ENCODE peak calls at places on chromosomes 3 and 15, in nine cellular contexts. One of them, this sample, is unnamed.

GRCh38 chr15:85899927-85900326 is 105.2 kb upstream of the KLHL25 start:
- ATAC-seq in pancreas: no peak
- ATAC-seq in right cardiac atrium: no peak
- ATAC-seq in left lung: no peak
- ATAC-seq in Right ventricle myocardium superior: no peak
- ATAC-seq in right lobe of liver: no peak
- ATAC-seq in activated CD4-positive, alpha-beta T cell treated with anti-CD3 and anti-CD28 coated beads for 36 hours: no peak
- ATAC-seq in Right ventricle myocardium inferior: no peak
- ATAC-seq in stimulated activated naive CD8-positive, alpha-beta T cell treated with anti-CD3 and anti-CD28 coated beads, Interleukin-15, Interleukin-2, amounts not matched to agents 100 U/mL and 50 U/mL, for 24 hours: no peak
- ATAC-seq in this sample: no peak

GRCh38 chr3:184011230-184011876 is 6.3 kb downstream of the ABCC5 start:
- ATAC-seq in pancreas: no peak
- ATAC-seq in right cardiac atrium: no peak
- ATAC-seq in left lung: no peak
- ATAC-seq in Right ventricle myocardium superior: no peak
- ATAC-seq in right lobe of liver: no peak
- ATAC-seq in activated CD4-positive, alpha-beta T cell treated with anti-CD3 and anti-CD28 coated beads for 36 hours: no peak
- ATAC-seq in Right ventricle myocardium inferior: no peak
- ATAC-seq in stimulated activated naive CD8-positive, alpha-beta T cell treated with anti-CD3 and anti-CD28 coated beads, Interleukin-15, Interleukin-2, amounts not matched to agents 100 U/mL and 50 U/mL, for 24 hours: no peak
- ATAC-seq in this sample: no peak

GRCh38 chr3:142213298-142213697 is 12.1 kb downstream of the GK5 start:
- ATAC-seq in pancreas: no peak
- ATAC-seq in right cardiac atrium: peak; percentile 75
- ATAC-seq in left lung: peak; percentile 82
- ATAC-seq in Right ventricle myocardium superior: peak; percentile 64
- ATAC-seq in right lobe of liver: peak; percentile 97
- ATAC-seq in activated CD4-positive, alpha-beta T cell treated with anti-CD3 and anti-CD28 coated beads for 36 hours: no peak
- ATAC-seq in Right ventricle myocardium inferior: peak; percentile 67
- ATAC-seq in stimulated activated naive CD8-positive, alpha-beta T cell treated with anti-CD3 and anti-CD28 coated beads, Interleukin-15, Interleukin-2, amounts not matched to agents 100 U/mL and 50 U/mL, for 24 hours: no peak
- ATAC-seq in this sample: no peak

GRCh38 chr3:48674505-48674904 is 11.2 kb downstream of the NCKIPSD start:
- ATAC-seq in pancreas: no peak
- ATAC-seq in right cardiac atrium: no peak
- ATAC-seq in left lung: no peak
- ATAC-seq in Right ventricle myocardium superior: no peak
- ATAC-seq in right lobe of liver: no peak
- ATAC-seq in activated CD4-positive, alpha-beta T cell treated with anti-CD3 and anti-CD28 coated beads for 36 hours: no peak
- ATAC-seq in Right ventricle myocardium inferior: no peak
- ATAC-seq in stimulated activated naive CD8-positive, alpha-beta T cell treated with anti-CD3 and anti-CD28 coated beads, Interleukin-15, Interleukin-2, amounts not matched to agents 100 U/mL and 50 U/mL, for 24 hours: no peak
- ATAC-seq in this sample: no peak

GRCh38 chr3:63877737-63878393 is 14.2 kb downstream of the ATXN7 start:
- ATAC-seq in pancreas: no peak
- ATAC-seq in right cardiac atrium: no peak
- ATAC-seq in left lung: no peak
- ATAC-seq in Right ventricle myocardium superior: no peak
- ATAC-seq in right lobe of liver: no peak
- ATAC-seq in activated CD4-positive, alpha-beta T cell treated with anti-CD3 and anti-CD28 coated beads for 36 hours: peak; percentile 30
- ATAC-seq in Right ventricle myocardium inferior: no peak
- ATAC-seq in stimulated activated naive CD8-positive, alpha-beta T cell treated with anti-CD3 and anti-CD28 coated beads, Interleukin-15, Interleukin-2, amounts not matched to agents 100 U/mL and 50 U/mL, for 24 hours: no peak
- ATAC-seq in this sample: no peak

GRCh38 chr3:194971965-194972364 is 286.3 kb downstream of the FAM43A start:
- ATAC-seq in pancreas: no peak
- ATAC-seq in right cardiac atrium: no peak
- ATAC-seq in left lung: no peak
- ATAC-seq in Right ventricle myocardium superior: no peak
- ATAC-seq in right lobe of liver: no peak
- ATAC-seq in activated CD4-positive, alpha-beta T cell treated with anti-CD3 and anti-CD28 coated beads for 36 hours: no peak
- ATAC-seq in Right ventricle myocardium inferior: no peak
- ATAC-seq in stimulated activated naive CD8-positive, alpha-beta T cell treated with anti-CD3 and anti-CD28 coated beads, Interleukin-15, Interleukin-2, amounts not matched to agents 100 U/mL and 50 U/mL, for 24 hours: no peak
- ATAC-seq in this sample: no peak

GRCh38 chr3:100994809-100995208 is 1.6 kb upstream of the ABI3BP start:
- ATAC-seq in pancreas: no peak
- ATAC-seq in right cardiac atrium: no peak
- ATAC-seq in left lung: no peak
- ATAC-seq in Right ventricle myocardium superior: peak; percentile 23
- ATAC-seq in right lobe of liver: no peak
- ATAC-seq in activated CD4-positive, alpha-beta T cell treated with anti-CD3 and anti-CD28 coated beads for 36 hours: no peak
- ATAC-seq in Right ventricle myocardium inferior: no peak
- ATAC-seq in stimulated activated naive CD8-positive, alpha-beta T cell treated with anti-CD3 and anti-CD28 coated beads, Interleukin-15, Interleukin-2, amounts not matched to agents 100 U/mL and 50 U/mL, for 24 hours: no peak
- ATAC-seq in this sample: no peak

GRCh38 chr3:52197842-52198625 is at the start of gene ALAS1:
- ATAC-seq in pancreas: peak; percentile 91
- ATAC-seq in right cardiac atrium: peak; percentile 88
- ATAC-seq in left lung: peak; percentile 79
- ATAC-seq in Right ventricle myocardium superior: peak; percentile 89
- ATAC-seq in right lobe of liver: peak; percentile 70
- ATAC-seq in activated CD4-positive, alpha-beta T cell treated with anti-CD3 and anti-CD28 coated beads for 36 hours: peak; percentile 95
- ATAC-seq in Right ventricle myocardium inferior: peak; percentile 87
- ATAC-seq in stimulated activated naive CD8-positive, alpha-beta T cell treated with anti-CD3 and anti-CD28 coated beads, Interleukin-15, Interleukin-2, amounts not matched to agents 100 U/mL and 50 U/mL, for 24 hours: peak; percentile 94
- ATAC-seq in this sample: peak; percentile 93

GRCh38 chr15:54227569-54227968 is 249.3 kb downstream of the UNC13C start:
- ATAC-seq in pancreas: no peak
- ATAC-seq in right cardiac atrium: peak; percentile 21
- ATAC-seq in left lung: no peak
- ATAC-seq in Right ventricle myocardium superior: no peak
- ATAC-seq in right lobe of liver: no peak
- ATAC-seq in activated CD4-positive, alpha-beta T cell treated with anti-CD3 and anti-CD28 coated beads for 36 hours: no peak
- ATAC-seq in Right ventricle myocardium inferior: no peak
- ATAC-seq in stimulated activated naive CD8-positive, alpha-beta T cell treated with anti-CD3 and anti-CD28 coated beads, Interleukin-15, Interleukin-2, amounts not matched to agents 100 U/mL and 50 U/mL, for 24 hours: no peak
- ATAC-seq in this sample: no peak

GRCh38 chr3:152323834-152324233 is 55.1 kb downstream of the MBNL1 start:
- ATAC-seq in pancreas: no peak
- ATAC-seq in right cardiac atrium: no peak
- ATAC-seq in left lung: no peak
- ATAC-seq in Right ventricle myocardium superior: no peak
- ATAC-seq in right lobe of liver: peak; percentile 40
- ATAC-seq in activated CD4-positive, alpha-beta T cell treated with anti-CD3 and anti-CD28 coated beads for 36 hours: peak; percentile 78
- ATAC-seq in Right ventricle myocardium inferior: no peak
- ATAC-seq in stimulated activated naive CD8-positive, alpha-beta T cell treated with anti-CD3 and anti-CD28 coated beads, Interleukin-15, Interleukin-2, amounts not matched to agents 100 U/mL and 50 U/mL, for 24 hours: peak; percentile 82
- ATAC-seq in this sample: no peak

GRCh38 chr3:111809196-111809595 is 49.9 kb upstream of the PHLDB2 start:
- ATAC-seq in pancreas: peak; percentile 53
- ATAC-seq in right cardiac atrium: no peak
- ATAC-seq in left lung: peak; percentile 73
- ATAC-seq in Right ventricle myocardium superior: no peak
- ATAC-seq in right lobe of liver: peak; percentile 35
- ATAC-seq in activated CD4-positive, alpha-beta T cell treated with anti-CD3 and anti-CD28 coated beads for 36 hours: no peak
- ATAC-seq in Right ventricle myocardium inferior: no peak
- ATAC-seq in stimulated activated naive CD8-positive, alpha-beta T cell treated with anti-CD3 and anti-CD28 coated beads, Interleukin-15, Interleukin-2, amounts not matched to agents 100 U/mL and 50 U/mL, for 24 hours: no peak
- ATAC-seq in this sample: no peak

GRCh38 chr15:72229947-72230196 is 1.1 kb downstream of the PKM start:
- ATAC-seq in pancreas: peak; percentile 1
- ATAC-seq in right cardiac atrium: no peak
- ATAC-seq in left lung: no peak
- ATAC-seq in Right ventricle myocardium superior: no peak
- ATAC-seq in right lobe of liver: no peak
- ATAC-seq in activated CD4-positive, alpha-beta T cell treated with anti-CD3 and anti-CD28 coated beads for 36 hours: no peak
- ATAC-seq in Right ventricle myocardium inferior: no peak
- ATAC-seq in stimulated activated naive CD8-positive, alpha-beta T cell treated with anti-CD3 and anti-CD28 coated beads, Interleukin-15, Interleukin-2, amounts not matched to agents 100 U/mL and 50 U/mL, for 24 hours: no peak
- ATAC-seq in this sample: no peak

GRCh38 chr3:33355611-33356010 is 78.4 kb downstream of the FBXL2 start:
- ATAC-seq in pancreas: peak; percentile 94
- ATAC-seq in right cardiac atrium: peak; percentile 87
- ATAC-seq in left lung: peak; percentile 83
- ATAC-seq in Right ventricle myocardium superior: peak; percentile 77
- ATAC-seq in right lobe of liver: peak; percentile 37
- ATAC-seq in activated CD4-positive, alpha-beta T cell treated with anti-CD3 and anti-CD28 coated beads for 36 hours: no peak
- ATAC-seq in Right ventricle myocardium inferior: peak; percentile 50
- ATAC-seq in stimulated activated naive CD8-positive, alpha-beta T cell treated with anti-CD3 and anti-CD28 coated beads, Interleukin-15, Interleukin-2, amounts not matched to agents 100 U/mL and 50 U/mL, for 24 hours: no peak
- ATAC-seq in this sample: no peak

GRCh38 chr3:185900228-185900627 is 37.6 kb downstream of the TRA2B start:
- ATAC-seq in pancreas: peak; percentile 78
- ATAC-seq in right cardiac atrium: peak; percentile 66
- ATAC-seq in left lung: peak; percentile 82
- ATAC-seq in Right ventricle myocardium superior: no peak
- ATAC-seq in right lobe of liver: peak; percentile 75
- ATAC-seq in activated CD4-positive, alpha-beta T cell treated with anti-CD3 and anti-CD28 coated beads for 36 hours: no peak
- ATAC-seq in Right ventricle myocardium inferior: no peak
- ATAC-seq in stimulated activated naive CD8-positive, alpha-beta T cell treated with anti-CD3 and anti-CD28 coated beads, Interleukin-15, Interleukin-2, amounts not matched to agents 100 U/mL and 50 U/mL, for 24 hours: peak; percentile 49
- ATAC-seq in this sample: no peak

GRCh38 chr15:62698646-62699045 is 343.9 kb upstream of the TPM1 start:
- ATAC-seq in pancreas: no peak
- ATAC-seq in right cardiac atrium: no peak
- ATAC-seq in left lung: no peak
- ATAC-seq in Right ventricle myocardium superior: peak; percentile 57
- ATAC-seq in right lobe of liver: no peak
- ATAC-seq in activated CD4-positive, alpha-beta T cell treated with anti-CD3 and anti-CD28 coated beads for 36 hours: no peak
- ATAC-seq in Right ventricle myocardium inferior: no peak
- ATAC-seq in stimulated activated naive CD8-positive, alpha-beta T cell treated with anti-CD3 and anti-CD28 coated beads, Interleukin-15, Interleukin-2, amounts not matched to agents 100 U/mL and 50 U/mL, for 24 hours: no peak
- ATAC-seq in this sample: no peak

GRCh38 chr3:18790384-18790783 is 357.9 kb upstream of the KCNH8 start:
- ATAC-seq in pancreas: no peak
- ATAC-seq in right cardiac atrium: no peak
- ATAC-seq in left lung: no peak
- ATAC-seq in Right ventricle myocardium superior: no peak
- ATAC-seq in right lobe of liver: no peak
- ATAC-seq in activated CD4-positive, alpha-beta T cell treated with anti-CD3 and anti-CD28 coated beads for 36 hours: peak; percentile 20
- ATAC-seq in Right ventricle myocardium inferior: no peak
- ATAC-seq in stimulated activated naive CD8-positive, alpha-beta T cell treated with anti-CD3 and anti-CD28 coated beads, Interleukin-15, Interleukin-2, amounts not matched to agents 100 U/mL and 50 U/mL, for 24 hours: no peak
- ATAC-seq in this sample: no peak

GRCh38 chr15:100831466-100831865 is 48.2 kb upstream of the ALDH1A3 start:
- ATAC-seq in pancreas: no peak
- ATAC-seq in right cardiac atrium: no peak
- ATAC-seq in left lung: no peak
- ATAC-seq in Right ventricle myocardium superior: no peak
- ATAC-seq in right lobe of liver: no peak
- ATAC-seq in activated CD4-positive, alpha-beta T cell treated with anti-CD3 and anti-CD28 coated beads for 36 hours: no peak
- ATAC-seq in Right ventricle myocardium inferior: no peak
- ATAC-seq in stimulated activated naive CD8-positive, alpha-beta T cell treated with anti-CD3 and anti-CD28 coated beads, Interleukin-15, Interleukin-2, amounts not matched to agents 100 U/mL and 50 U/mL, for 24 hours: no peak
- ATAC-seq in this sample: no peak

GRCh38 chr3:133831966-133832801 is 26.6 kb downstream of the SRPRB start:
- ATAC-seq in pancreas: no peak
- ATAC-seq in right cardiac atrium: no peak
- ATAC-seq in left lung: no peak
- ATAC-seq in Right ventricle myocardium superior: no peak
- ATAC-seq in right lobe of liver: no peak
- ATAC-seq in activated CD4-positive, alpha-beta T cell treated with anti-CD3 and anti-CD28 coated beads for 36 hours: no peak
- ATAC-seq in Right ventricle myocardium inferior: no peak
- ATAC-seq in stimulated activated naive CD8-positive, alpha-beta T cell treated with anti-CD3 and anti-CD28 coated beads, Interleukin-15, Interleukin-2, amounts not matched to agents 100 U/mL and 50 U/mL, for 24 hours: no peak
- ATAC-seq in this sample: no peak